ENCODE peak calls at places on chromosomes 1 and 21, in nine cellular contexts. One of them, this sample, is unnamed.

GRCh38 chr1:204446413-204447111 is 34.9 kb upstream of the PPP1R15B start:
- DNase-seq in RPMI7951: peak; percentile 47
- DNase-seq in GM13977: peak; percentile 85
- DNase-seq in right atrium auricular region: no peak
- DNase-seq in BE2C: peak; percentile 89
- DNase-seq in memory B cell: peak; percentile 82
- DNase-seq in activated CD8-positive, alpha-beta memory T cell treated with anti-CD3 and anti-CD28 coated beads for 1 hour: peak; percentile 57
- DNase-seq in NCI-H1092: peak; percentile 97
- DNase-seq in cardiac muscle cell: peak; percentile 89
- DNase-seq in this sample: peak; percentile 79

GRCh38 chr1:219050268-219050917 is 123.3 kb upstream of the LYPLAL1 start:
- DNase-seq in GM13977: no peak
- DNase-seq in BE2C: no peak
- DNase-seq in cardiac muscle cell: no peak
- DNase-seq in NCI-H1092: no peak
- DNase-seq in RPMI7951: no peak
- DNase-seq in activated CD8-positive, alpha-beta memory T cell treated with anti-CD3 and anti-CD28 coated beads for 1 hour: no peak
- DNase-seq in memory B cell: no peak
- DNase-seq in right atrium auricular region: no peak
- DNase-seq in this sample: no peak

GRCh38 chr1:1285618-1286311 is 5.5 kb downstream of the SCNN1D start:
- DNase-seq in RPMI7951: no peak
- DNase-seq in right atrium auricular region: no peak
- DNase-seq in activated CD8-positive, alpha-beta memory T cell treated with anti-CD3 and anti-CD28 coated beads for 1 hour: no peak
- DNase-seq in memory B cell: no peak
- DNase-seq in GM13977: no peak
- DNase-seq in BE2C: peak; percentile 31
- DNase-seq in cardiac muscle cell: no peak
- DNase-seq in NCI-H1092: no peak
- DNase-seq in this sample: no peak

GRCh38 chr1:2314803-2315710 is 76.3 kb downstream of the MORN1 start:
- DNase-seq in memory B cell: peak; percentile 76
- DNase-seq in cardiac muscle cell: peak; percentile 74
- DNase-seq in activated CD8-positive, alpha-beta memory T cell treated with anti-CD3 and anti-CD28 coated beads for 1 hour: no peak
- DNase-seq in right atrium auricular region: no peak
- DNase-seq in GM13977: peak; percentile 96
- DNase-seq in NCI-H1092: no peak
- DNase-seq in RPMI7951: peak; percentile 46
- DNase-seq in BE2C: peak; percentile 49
- DNase-seq in this sample: peak; percentile 97

GRCh38 chr1:164132001-164132400 is 427.0 kb upstream of the PBX1 start:
- DNase-seq in memory B cell: no peak
- DNase-seq in right atrium auricular region: no peak
- DNase-seq in RPMI7951: no peak
- DNase-seq in GM13977: no peak
- DNase-seq in activated CD8-positive, alpha-beta memory T cell treated with anti-CD3 and anti-CD28 coated beads for 1 hour: no peak
- DNase-seq in cardiac muscle cell: no peak
- DNase-seq in BE2C: no peak
- DNase-seq in NCI-H1092: no peak
- DNase-seq in this sample: no peak

GRCh38 chr1:221543529-221544120 is 198.3 kb downstream of the DUSP10 start:
- DNase-seq in BE2C: no peak
- DNase-seq in memory B cell: no peak
- DNase-seq in RPMI7951: peak; percentile 52
- DNase-seq in GM13977: peak; percentile 18
- DNase-seq in right atrium auricular region: no peak
- DNase-seq in cardiac muscle cell: no peak
- DNase-seq in activated CD8-positive, alpha-beta memory T cell treated with anti-CD3 and anti-CD28 coated beads for 1 hour: no peak
- DNase-seq in NCI-H1092: no peak
- DNase-seq in this sample: no peak

GRCh38 chr1:67850611-67851075 is 17.4 kb upstream of the GNG12 start:
- DNase-seq in activated CD8-positive, alpha-beta memory T cell treated with anti-CD3 and anti-CD28 coated beads for 1 hour: no peak
- DNase-seq in memory B cell: no peak
- DNase-seq in BE2C: peak; percentile 58
- DNase-seq in NCI-H1092: no peak
- DNase-seq in GM13977: no peak
- DNase-seq in right atrium auricular region: peak; percentile 90
- DNase-seq in cardiac muscle cell: no peak
- DNase-seq in RPMI7951: peak; percentile 92
- DNase-seq in this sample: no peak

GRCh38 chr1:26360051-26360806 is 6.3 kb upstream of the CRYBG2 start:
- DNase-seq in right atrium auricular region: no peak
- DNase-seq in BE2C: no peak
- DNase-seq in GM13977: peak; percentile 78
- DNase-seq in memory B cell: peak; percentile 40
- DNase-seq in activated CD8-positive, alpha-beta memory T cell treated with anti-CD3 and anti-CD28 coated beads for 1 hour: no peak
- DNase-seq in NCI-H1092: no peak
- DNase-seq in cardiac muscle cell: no peak
- DNase-seq in RPMI7951: no peak
- DNase-seq in this sample: peak; percentile 53

GRCh38 chr1:3606779-3607702 is 4.3 kb downstream of the MEGF6 start:
- DNase-seq in GM13977: no peak
- DNase-seq in RPMI7951: no peak
- DNase-seq in BE2C: no peak
- DNase-seq in activated CD8-positive, alpha-beta memory T cell treated with anti-CD3 and anti-CD28 coated beads for 1 hour: no peak
- DNase-seq in right atrium auricular region: no peak
- DNase-seq in memory B cell: no peak
- DNase-seq in cardiac muscle cell: no peak
- DNase-seq in NCI-H1092: no peak
- DNase-seq in this sample: no peak

GRCh38 chr1:199038188-199038587 is 399.3 kb downstream of the PTPRC start:
- DNase-seq in BE2C: peak; percentile 35
- DNase-seq in activated CD8-positive, alpha-beta memory T cell treated with anti-CD3 and anti-CD28 coated beads for 1 hour: no peak
- DNase-seq in RPMI7951: no peak
- DNase-seq in GM13977: no peak
- DNase-seq in NCI-H1092: no peak
- DNase-seq in right atrium auricular region: no peak
- DNase-seq in memory B cell: no peak
- DNase-seq in cardiac muscle cell: no peak
- DNase-seq in this sample: no peak

GRCh38 chr1:206886831-206887230 is 10.4 kb upstream of the IL24 start:
- DNase-seq in RPMI7951: no peak
- DNase-seq in memory B cell: no peak
- DNase-seq in GM13977: no peak
- DNase-seq in right atrium auricular region: no peak
- DNase-seq in cardiac muscle cell: no peak
- DNase-seq in activated CD8-positive, alpha-beta memory T cell treated with anti-CD3 and anti-CD28 coated beads for 1 hour: no peak
- DNase-seq in BE2C: no peak
- DNase-seq in NCI-H1092: no peak
- DNase-seq in this sample: no peak

GRCh38 chr1:182641561-182641960 is 37.4 kb upstream of the RGS16 start:
- DNase-seq in NCI-H1092: peak; percentile 17
- DNase-seq in memory B cell: no peak
- DNase-seq in right atrium auricular region: no peak
- DNase-seq in RPMI7951: no peak
- DNase-seq in activated CD8-positive, alpha-beta memory T cell treated with anti-CD3 and anti-CD28 coated beads for 1 hour: no peak
- DNase-seq in BE2C: no peak
- DNase-seq in GM13977: no peak
- DNase-seq in cardiac muscle cell: no peak
- DNase-seq in this sample: no peak

GRCh38 chr1:94060720-94061119 is 60.2 kb downstream of the ABCA4 start:
- DNase-seq in RPMI7951: no peak
- DNase-seq in cardiac muscle cell: no peak
- DNase-seq in memory B cell: no peak
- DNase-seq in right atrium auricular region: no peak
- DNase-seq in activated CD8-positive, alpha-beta memory T cell treated with anti-CD3 and anti-CD28 coated beads for 1 hour: no peak
- DNase-seq in GM13977: no peak
- DNase-seq in NCI-H1092: no peak
- DNase-seq in BE2C: no peak
- DNase-seq in this sample: no peak

GRCh38 chr1:66371233-66372005 is 162.5 kb upstream of the SGIP1 start:
- DNase-seq in BE2C: no peak
- DNase-seq in cardiac muscle cell: no peak
- DNase-seq in RPMI7951: peak; percentile 13
- DNase-seq in memory B cell: no peak
- DNase-seq in right atrium auricular region: no peak
- DNase-seq in NCI-H1092: no peak
- DNase-seq in GM13977: no peak
- DNase-seq in activated CD8-positive, alpha-beta memory T cell treated with anti-CD3 and anti-CD28 coated beads for 1 hour: no peak
- DNase-seq in this sample: no peak

GRCh38 chr1:54220004-54220811 is 20.2 kb downstream of the MRPL37 start:
- DNase-seq in memory B cell: no peak
- DNase-seq in BE2C: no peak
- DNase-seq in right atrium auricular region: no peak
- DNase-seq in cardiac muscle cell: peak; percentile 53
- DNase-seq in activated CD8-positive, alpha-beta memory T cell treated with anti-CD3 and anti-CD28 coated beads for 1 hour: no peak
- DNase-seq in RPMI7951: no peak
- DNase-seq in GM13977: no peak
- DNase-seq in NCI-H1092: no peak
- DNase-seq in this sample: no peak

GRCh38 chr1:110069302-110070281 is 880 bp downstream of the ALX3 start:
- DNase-seq in memory B cell: no peak
- DNase-seq in GM13977: peak; percentile 61
- DNase-seq in cardiac muscle cell: peak; percentile 12
- DNase-seq in NCI-H1092: no peak
- DNase-seq in right atrium auricular region: no peak
- DNase-seq in activated CD8-positive, alpha-beta memory T cell treated with anti-CD3 and anti-CD28 coated beads for 1 hour: no peak
- DNase-seq in BE2C: no peak
- DNase-seq in RPMI7951: no peak
- DNase-seq in this sample: no peak

GRCh38 chr1:215377736-215378135 is 189.4 kb upstream of the KCTD3 start:
- DNase-seq in memory B cell: no peak
- DNase-seq in BE2C: no peak
- DNase-seq in NCI-H1092: no peak
- DNase-seq in cardiac muscle cell: no peak
- DNase-seq in right atrium auricular region: no peak
- DNase-seq in RPMI7951: no peak
- DNase-seq in activated CD8-positive, alpha-beta memory T cell treated with anti-CD3 and anti-CD28 coated beads for 1 hour: no peak
- DNase-seq in GM13977: no peak
- DNase-seq in this sample: no peak

GRCh38 chr1:54379481-54380284 is 26.5 kb downstream of the SSBP3 start:
- DNase-seq in activated CD8-positive, alpha-beta memory T cell treated with anti-CD3 and anti-CD28 coated beads for 1 hour: no peak
- DNase-seq in GM13977: no peak
- DNase-seq in memory B cell: no peak
- DNase-seq in BE2C: no peak
- DNase-seq in NCI-H1092: no peak
- DNase-seq in cardiac muscle cell: no peak
- DNase-seq in RPMI7951: no peak
- DNase-seq in right atrium auricular region: no peak
- DNase-seq in this sample: no peak

GRCh38 chr1:218304281-218305039 is 19.4 kb downstream of the RRP15 start:
- DNase-seq in right atrium auricular region: no peak
- DNase-seq in NCI-H1092: peak; percentile 73
- DNase-seq in activated CD8-positive, alpha-beta memory T cell treated with anti-CD3 and anti-CD28 coated beads for 1 hour: no peak
- DNase-seq in BE2C: peak; percentile 88
- DNase-seq in memory B cell: no peak
- DNase-seq in cardiac muscle cell: peak; percentile 95
- DNase-seq in RPMI7951: peak; percentile 34
- DNase-seq in GM13977: no peak
- DNase-seq in this sample: no peak

GRCh38 chr21:41867313-41867712 is 11.8 kb downstream of the PRDM15 start:
- DNase-seq in memory B cell: no peak
- DNase-seq in GM13977: no peak
- DNase-seq in BE2C: no peak
- DNase-seq in cardiac muscle cell: no peak
- DNase-seq in NCI-H1092: no peak
- DNase-seq in RPMI7951: no peak
- DNase-seq in activated CD8-positive, alpha-beta memory T cell treated with anti-CD3 and anti-CD28 coated beads for 1 hour: no peak
- DNase-seq in right atrium auricular region: no peak
- DNase-seq in this sample: no peak

GRCh38 chr1:21234779-21235178 is 55.5 kb downstream of the ECE1 start:
- DNase-seq in GM13977: no peak
- DNase-seq in memory B cell: no peak
- DNase-seq in NCI-H1092: no peak
- DNase-seq in cardiac muscle cell: no peak
- DNase-seq in RPMI7951: peak; percentile 45
- DNase-seq in activated CD8-positive, alpha-beta memory T cell treated with anti-CD3 and anti-CD28 coated beads for 1 hour: no peak
- DNase-seq in BE2C: no peak
- DNase-seq in right atrium auricular region: no peak
- DNase-seq in this sample: no peak

GRCh38 chr1:200351826-200352549 is 57.8 kb downstream of the ZNF281 start:
- DNase-seq in right atrium auricular region: peak; percentile 46
- DNase-seq in NCI-H1092: no peak
- DNase-seq in BE2C: no peak
- DNase-seq in memory B cell: no peak
- DNase-seq in activated CD8-positive, alpha-beta memory T cell treated with anti-CD3 and anti-CD28 coated beads for 1 hour: no peak
- DNase-seq in GM13977: peak; percentile 35
- DNase-seq in cardiac muscle cell: no peak
- DNase-seq in RPMI7951: peak; percentile 80
- DNase-seq in this sample: no peak

GRCh38 chr1:171794085-171794484 is 12.6 kb downstream of the METTL13 start:
- DNase-seq in RPMI7951: peak; percentile 91
- DNase-seq in activated CD8-positive, alpha-beta memory T cell treated with anti-CD3 and anti-CD28 coated beads for 1 hour: no peak
- DNase-seq in right atrium auricular region: no peak
- DNase-seq in memory B cell: no peak
- DNase-seq in GM13977: no peak
- DNase-seq in cardiac muscle cell: no peak
- DNase-seq in NCI-H1092: no peak
- DNase-seq in BE2C: no peak
- DNase-seq in this sample: no peak

GRCh38 chr1:20470174-20470573 is 15.8 kb downstream of the CAMK2N1 start:
- DNase-seq in activated CD8-positive, alpha-beta memory T cell treated with anti-CD3 and anti-CD28 coated beads for 1 hour: no peak
- DNase-seq in cardiac muscle cell: no peak
- DNase-seq in RPMI7951: peak; percentile 27
- DNase-seq in memory B cell: no peak
- DNase-seq in BE2C: no peak
- DNase-seq in right atrium auricular region: no peak
- DNase-seq in NCI-H1092: no peak
- DNase-seq in GM13977: no peak
- DNase-seq in this sample: no peak

GRCh38 chr1:54225986-54226559 is 26.1 kb downstream of the MRPL37 start:
- DNase-seq in GM13977: no peak
- DNase-seq in BE2C: no peak
- DNase-seq in memory B cell: no peak
- DNase-seq in cardiac muscle cell: no peak
- DNase-seq in NCI-H1092: no peak
- DNase-seq in right atrium auricular region: no peak
- DNase-seq in RPMI7951: no peak
- DNase-seq in activated CD8-positive, alpha-beta memory T cell treated with anti-CD3 and anti-CD28 coated beads for 1 hour: no peak
- DNase-seq in this sample: no peak

GRCh38 chr21:38817371-38818335 is 11.9 kb downstream of the ETS2 start:
- DNase-seq in memory B cell: no peak
- DNase-seq in NCI-H1092: no peak
- DNase-seq in GM13977: no peak
- DNase-seq in BE2C: no peak
- DNase-seq in activated CD8-positive, alpha-beta memory T cell treated with anti-CD3 and anti-CD28 coated beads for 1 hour: no peak
- DNase-seq in RPMI7951: peak; percentile 58
- DNase-seq in cardiac muscle cell: no peak
- DNase-seq in right atrium auricular region: no peak
- DNase-seq in this sample: no peak

GRCh38 chr1:164617607-164618564 is 58.9 kb downstream of the PBX1 start:
- DNase-seq in NCI-H1092: peak; percentile 48
- DNase-seq in right atrium auricular region: no peak
- DNase-seq in memory B cell: no peak
- DNase-seq in BE2C: peak; percentile 23
- DNase-seq in cardiac muscle cell: peak; percentile 48
- DNase-seq in activated CD8-positive, alpha-beta memory T cell treated with anti-CD3 and anti-CD28 coated beads for 1 hour: no peak
- DNase-seq in RPMI7951: peak; percentile 21
- DNase-seq in GM13977: no peak
- DNase-seq in this sample: no peak

GRCh38 chr1:22221233-22221780 is 78.4 kb upstream of the WNT4 start:
- DNase-seq in memory B cell: no peak
- DNase-seq in NCI-H1092: no peak
- DNase-seq in activated CD8-positive, alpha-beta memory T cell treated with anti-CD3 and anti-CD28 coated beads for 1 hour: no peak
- DNase-seq in right atrium auricular region: no peak
- DNase-seq in RPMI7951: no peak
- DNase-seq in BE2C: no peak
- DNase-seq in GM13977: no peak
- DNase-seq in cardiac muscle cell: no peak
- DNase-seq in this sample: no peak

GRCh38 chr1:167103236-167103894 is 9.5 kb downstream of the STYXL2 start:
- DNase-seq in GM13977: no peak
- DNase-seq in cardiac muscle cell: no peak
- DNase-seq in BE2C: no peak
- DNase-seq in RPMI7951: peak; percentile 63
- DNase-seq in right atrium auricular region: no peak
- DNase-seq in NCI-H1092: no peak
- DNase-seq in memory B cell: no peak
- DNase-seq in activated CD8-positive, alpha-beta memory T cell treated with anti-CD3 and anti-CD28 coated beads for 1 hour: no peak
- DNase-seq in this sample: no peak

GRCh38 chr1:169513208-169513607 is 27.5 kb upstream of the SLC19A2 start:
- DNase-seq in cardiac muscle cell: no peak
- DNase-seq in GM13977: no peak
- DNase-seq in RPMI7951: no peak
- DNase-seq in BE2C: no peak
- DNase-seq in memory B cell: no peak
- DNase-seq in activated CD8-positive, alpha-beta memory T cell treated with anti-CD3 and anti-CD28 coated beads for 1 hour: no peak
- DNase-seq in NCI-H1092: no peak
- DNase-seq in right atrium auricular region: no peak
- DNase-seq in this sample: no peak

GRCh38 chr1:151680812-151681211 is 35.8 kb downstream of the CELF3 start:
- DNase-seq in activated CD8-positive, alpha-beta memory T cell treated with anti-CD3 and anti-CD28 coated beads for 1 hour: no peak
- DNase-seq in NCI-H1092: no peak
- DNase-seq in GM13977: no peak
- DNase-seq in right atrium auricular region: no peak
- DNase-seq in BE2C: no peak
- DNase-seq in RPMI7951: peak; percentile 87
- DNase-seq in cardiac muscle cell: no peak
- DNase-seq in memory B cell: no peak
- DNase-seq in this sample: no peak

This sample was measured in GM12891.